ENCODE peak calls at places on chromosomes 16 and 17, in nine cellular contexts. V is HepG2, C is transverse colon, Z is GM12878, F is Panc1, N is prostate gland, E is HL-60, Q is breast epithelium, P is K562. A is an unnamed sample.
A peak's percentile ranks its signal among the peaks of the same experiment; 100 is the strongest.

GRCh38 chr16:9393601-9394000 is 302.2 kb downstream of the HAPSTR1 start:
- DNase-seq in V (no peak), C (no peak), Z (no peak), F (no peak), N (no peak), E (no peak), Q (no peak), P (no peak), A (no peak)

GRCh38 chr16:19520861-19521331 is 1.0 kb downstream of the GDE1 start:
- DNase-seq in V (no peak), C (peak; percentile 73), Z (peak; percentile 27), F (peak; percentile 20), N (no peak), E (peak; percentile 14), Q (no peak), P (peak; percentile 74), A (no peak)

GRCh38 chr17:72182256-72182890 is 61.6 kb downstream of the SOX9 start:
- DNase-seq in V (peak; percentile 16), C (peak; percentile 20), Z (no peak), F (no peak), N (peak; percentile 47), E (no peak), Q (no peak), P (no peak), A (no peak)

GRCh38 chr17:44967026-44967906 is 837 bp downstream of the C1QL1 start:
- DNase-seq in V (no peak), C (no peak), Z (no peak), F (no peak), N (no peak), E (no peak), Q (no peak), P (peak; percentile 53), A (peak; percentile 78)

GRCh38 chr17:80441598-80442304 is 26.8 kb downstream of the ENDOV start:
- DNase-seq in V (no peak), C (no peak), Z (no peak), F (no peak), N (no peak), E (no peak), Q (no peak), P (no peak), A (no peak)

GRCh38 chr17:2692781-2693135 is 18.8 kb downstream of the CLUH start:
- DNase-seq in V (no peak), C (no peak), Z (no peak), F (no peak), N (no peak), E (no peak), Q (peak; percentile 16), P (no peak), A (no peak)

GRCh38 chr17:18362509-18363020 is 785 bp downstream of the SHMT1 start:
- DNase-seq in V (peak; percentile 76), C (peak; percentile 68), Z (no peak), F (no peak), N (peak; percentile 33), E (peak; percentile 1), Q (peak; percentile 40), P (no peak), A (no peak)

GRCh38 chr16:48864055-48864454 is 254.1 kb upstream of the N4BP1 start:
- DNase-seq in V (no peak), C (no peak), Z (no peak), F (no peak), N (no peak), E (no peak), Q (no peak), P (no peak), A (no peak)

GRCh38 chr17:1447061-1447460 is 9.0 kb downstream of the CRK start:
- DNase-seq in V (no peak), C (no peak), Z (no peak), F (no peak), N (no peak), E (no peak), Q (no peak), P (no peak), A (no peak)

GRCh38 chr17:45234641-45235040 is 13.0 kb downstream of the FMNL1 start:
- DNase-seq in V (peak; percentile 69), C (no peak), Z (no peak), F (no peak), N (no peak), E (peak; percentile 36), Q (no peak), P (peak; percentile 65), A (no peak)

GRCh38 chr17:18191967-18192366 is 8.3 kb downstream of the ALKBH5 start:
- DNase-seq in V (no peak), C (no peak), Z (no peak), F (no peak), N (no peak), E (no peak), Q (no peak), P (no peak), A (no peak)

GRCh38 chr17:67245073-67245693 is at the start of gene HELZ:
- DNase-seq in V (peak; percentile 92), C (peak; percentile 83), Z (peak; percentile 25), F (no peak), N (peak; percentile 77), E (peak; percentile 78), Q (peak; percentile 41), P (peak; percentile 87), A (peak; percentile 95)

GRCh38 chr17:57623620-57624019 is 121.5 kb downstream of the CCDC182 start:
- DNase-seq in V (no peak), C (no peak), Z (no peak), F (no peak), N (no peak), E (no peak), Q (no peak), P (no peak), A (no peak)

GRCh38 chr17:39576187-39576586 is 31.5 kb downstream of the NEUROD2 start:
- DNase-seq in V (peak; percentile 35), C (no peak), Z (no peak), F (no peak), N (no peak), E (peak; percentile 15), Q (no peak), P (no peak), A (no peak)

GRCh38 chr16:67000384-67001158 is 12.2 kb downstream of the CES4A start:
- DNase-seq in V (no peak), C (peak; percentile 77), Z (no peak), F (no peak), N (peak; percentile 62), E (peak; percentile 56), Q (peak; percentile 50), P (peak; percentile 98), A (peak; percentile 96)
- H3K27ac ChIP-seq in V (no peak overlapping the region), C (peak overlapping the region; percentile 46), Z (no peak overlapping the region), F (no peak overlapping the region), N (peak overlapping the region; percentile 48), E (no peak overlapping the region), Q (peak overlapping the region; percentile 54), P (no peak overlapping the region), A (peak overlapping the region; percentile 64)

GRCh38 chr17:8256291-8256690 is 7.2 kb downstream of the PFAS start:
- DNase-seq in V (no peak), C (no peak), Z (no peak), F (no peak), N (no peak), E (no peak), Q (no peak), P (no peak), A (no peak)

GRCh38 chr17:8254881-8255280 is 5.8 kb downstream of the PFAS start:
- DNase-seq in V (no peak), C (no peak), Z (no peak), F (no peak), N (no peak), E (no peak), Q (no peak), P (no peak), A (no peak)

GRCh38 chr17:8253801-8254200 is 4.7 kb downstream of the PFAS start:
- DNase-seq in V (no peak), C (no peak), Z (no peak), F (no peak), N (peak; percentile 42), E (no peak), Q (no peak), P (no peak), A (no peak)

GRCh38 chr17:8256691-8257090 is 7.6 kb downstream of the PFAS start:
- DNase-seq in V (no peak), C (no peak), Z (no peak), F (no peak), N (no peak), E (no peak), Q (no peak), P (no peak), A (no peak)

DNA sequence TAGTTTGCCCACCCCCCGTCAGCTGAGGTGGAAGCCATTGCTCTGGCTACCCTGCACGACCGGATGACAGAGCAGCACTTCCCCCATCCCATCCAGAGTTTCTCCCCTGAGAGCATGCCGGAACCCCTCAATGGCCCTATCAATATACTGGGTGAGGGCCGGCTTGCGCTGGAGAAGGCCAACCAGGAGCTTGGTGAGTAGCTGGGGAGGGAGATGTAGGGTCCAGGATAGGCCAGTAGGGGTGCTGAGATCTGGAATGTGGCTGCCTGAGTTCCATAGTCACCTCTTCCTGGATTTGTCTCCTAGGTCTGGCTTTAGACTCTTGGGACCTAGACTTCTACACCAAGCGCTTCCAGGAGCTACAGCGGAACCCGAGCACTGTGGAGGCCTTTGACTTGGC is 6.4 kb downstream of the PFAS start:
- DNase-seq in V (peak; percentile 21), C (no peak), Z (no peak), F (no peak), N (no peak), E (no peak), Q (no peak), P (no peak), A (no peak)
- TF ChIP-seq CTCF in V (no peak), C (no peak), Z (no peak), F (no peak), N (no peak), E (no peak), Q (no peak), P (no peak), A (no peak)

DNA sequence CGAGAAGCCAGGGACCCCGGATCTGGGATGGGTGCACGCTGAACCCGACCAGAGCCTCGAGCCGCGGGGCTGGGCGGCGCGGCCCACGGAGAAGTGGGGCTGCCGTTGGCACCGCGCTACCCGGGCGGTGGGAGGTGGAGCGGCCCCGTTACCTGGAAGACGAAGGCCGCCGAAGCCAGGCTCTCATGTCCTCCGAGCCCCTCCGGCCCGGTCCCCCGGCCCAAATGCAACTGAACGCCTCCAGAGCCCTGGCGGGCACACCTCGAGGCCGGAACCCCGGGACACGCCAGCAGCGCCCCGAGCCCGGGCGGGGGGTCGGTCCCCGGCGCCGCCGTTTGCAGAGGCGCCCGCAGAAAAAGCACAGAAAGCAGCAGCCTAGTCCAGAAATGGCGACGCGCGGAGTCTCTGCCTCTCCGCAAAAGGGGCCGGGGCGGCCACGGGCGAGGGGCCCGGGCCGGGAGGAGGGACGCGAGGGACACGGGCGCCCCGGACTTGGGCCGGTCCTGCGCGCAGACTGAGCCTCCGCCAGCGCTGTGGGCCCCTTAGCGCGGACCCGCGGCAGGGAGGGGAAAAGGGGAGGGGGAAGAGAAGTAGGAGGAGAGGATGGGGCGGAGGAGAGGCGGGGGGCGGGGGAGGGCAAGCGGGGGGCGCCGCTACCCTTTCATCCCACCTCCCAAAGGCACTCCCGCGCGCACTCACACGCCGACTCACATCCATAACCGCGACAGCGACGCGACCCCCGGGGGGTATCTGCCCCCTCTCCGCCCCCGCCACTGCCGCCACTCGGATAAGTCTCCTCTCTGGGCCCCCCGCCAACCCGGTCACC is 1.4 kb downstream of the AXIN2 start:
- DNase-seq in V (peak; percentile 81), C (peak; percentile 43), Z (no peak), F (no peak), N (peak; percentile 40), E (no peak), Q (peak; percentile 31), P (peak; percentile 51), A (peak; percentile 88)
- TF ChIP-seq POLR2AphosphoS5 in V (peak; percentile 79), C (no peak), Z (no peak), F (no peak), N (peak; percentile 7), E (no peak), Q (no peak), P (no peak), A (peak; percentile 81)

GRCh38 chr17:76054112-76054476 is 18.2 kb downstream of the SRP68 start:
- DNase-seq in V (no peak), C (no peak), Z (no peak), F (no peak), N (no peak), E (no peak), Q (no peak), P (no peak), A (no peak)
- H3K27ac ChIP-seq in V (no peak overlapping the region), C (peak overlapping the region; percentile 33), Z (no peak overlapping the region), F (no peak overlapping the region), N (no peak overlapping the region), E (no peak overlapping the region), Q (peak overlapping the region; percentile 19), P (peak overlapping the region; percentile 71), A (peak overlapping the region; percentile 81)